ENCODE peak calls at places on chromosomes 1 and 21, in ten cellular contexts. One of them, this sample, is unnamed.

GRCh38 chr1:89200668-89201488 is 2.1 kb upstream of the GBP4 start:
- DNase-seq in cardiac fibroblast: peak
- DNase-seq in D341Med: no peak
- DNase-seq in C1 segment of cervical spinal cord: no peak
- DNase-seq in fibroblast of the conjunctiva: no peak
- DNase-seq in activated naive CD4-positive, alpha-beta T cell: no peak
- DNase-seq in cerebellar cortex: no peak
- DNase-seq in AG09309: no peak
- DNase-seq in T-helper 2 cell: no peak
- DNase-seq in ovary: no peak
- DNase-seq in this sample: no peak

GRCh38 chr21:39472211-39472610 is 20.4 kb downstream of the SH3BGR start:
- DNase-seq in cardiac fibroblast: no peak
- DNase-seq in D341Med: no peak
- DNase-seq in C1 segment of cervical spinal cord: no peak
- DNase-seq in fibroblast of the conjunctiva: no peak
- DNase-seq in activated naive CD4-positive, alpha-beta T cell: no peak
- DNase-seq in cerebellar cortex: no peak
- DNase-seq in AG09309: no peak
- DNase-seq in T-helper 2 cell: no peak
- DNase-seq in ovary: no peak
- DNase-seq in this sample: no peak

GRCh38 chr1:247330548-247331171 is 1.0 kb downstream of the ZNF496 start:
- DNase-seq in cardiac fibroblast: no peak
- DNase-seq in D341Med: no peak
- DNase-seq in C1 segment of cervical spinal cord: no peak
- DNase-seq in fibroblast of the conjunctiva: no peak
- DNase-seq in activated naive CD4-positive, alpha-beta T cell: no peak
- DNase-seq in cerebellar cortex: no peak
- DNase-seq in AG09309: no peak
- DNase-seq in T-helper 2 cell: no peak
- DNase-seq in ovary: no peak
- DNase-seq in this sample: no peak

GRCh38 chr1:14435368-14436023 is 163.0 kb upstream of the KAZN start:
- DNase-seq in cardiac fibroblast: no peak
- DNase-seq in D341Med: no peak
- DNase-seq in C1 segment of cervical spinal cord: no peak
- DNase-seq in fibroblast of the conjunctiva: no peak
- DNase-seq in activated naive CD4-positive, alpha-beta T cell: no peak
- DNase-seq in cerebellar cortex: no peak
- DNase-seq in AG09309: no peak
- DNase-seq in T-helper 2 cell: no peak
- DNase-seq in ovary: no peak
- DNase-seq in this sample: no peak

GRCh38 chr1:3186526-3186921 is 117.5 kb downstream of the PRDM16 start:
- DNase-seq in cardiac fibroblast: peak
- DNase-seq in D341Med: no peak
- DNase-seq in C1 segment of cervical spinal cord: no peak
- DNase-seq in fibroblast of the conjunctiva: peak
- DNase-seq in activated naive CD4-positive, alpha-beta T cell: no peak
- DNase-seq in cerebellar cortex: no peak
- DNase-seq in AG09309: no peak
- DNase-seq in T-helper 2 cell: no peak
- DNase-seq in ovary: peak
- DNase-seq in this sample: peak

GRCh38 chr21:38788275-38788911 is 17.3 kb upstream of the ETS2 start:
- DNase-seq in cardiac fibroblast: peak
- DNase-seq in D341Med: no peak
- DNase-seq in C1 segment of cervical spinal cord: no peak
- DNase-seq in fibroblast of the conjunctiva: no peak
- DNase-seq in activated naive CD4-positive, alpha-beta T cell: no peak
- DNase-seq in cerebellar cortex: no peak
- DNase-seq in AG09309: no peak
- DNase-seq in T-helper 2 cell: no peak
- DNase-seq in ovary: no peak
- DNase-seq in this sample: no peak

GRCh38 chr1:164914208-164914607 is 355.2 kb downstream of the PBX1 start:
- DNase-seq in cardiac fibroblast: peak
- DNase-seq in D341Med: no peak
- DNase-seq in C1 segment of cervical spinal cord: no peak
- DNase-seq in fibroblast of the conjunctiva: peak
- DNase-seq in activated naive CD4-positive, alpha-beta T cell: no peak
- DNase-seq in cerebellar cortex: no peak
- DNase-seq in AG09309: peak
- DNase-seq in T-helper 2 cell: no peak
- DNase-seq in ovary: no peak
- DNase-seq in this sample: no peak

GRCh38 chr1:201487742-201488141 is 18.8 kb upstream of the PHLDA3 start:
- DNase-seq in cardiac fibroblast: peak
- DNase-seq in D341Med: no peak
- DNase-seq in C1 segment of cervical spinal cord: no peak
- DNase-seq in fibroblast of the conjunctiva: no peak
- DNase-seq in activated naive CD4-positive, alpha-beta T cell: no peak
- DNase-seq in cerebellar cortex: no peak
- DNase-seq in AG09309: no peak
- DNase-seq in T-helper 2 cell: no peak
- DNase-seq in ovary: no peak
- DNase-seq in this sample: no peak

GRCh38 chr1:119141020-119141424 is 569 bp upstream of the WARS2 start:
- DNase-seq in cardiac fibroblast: peak
- DNase-seq in D341Med: no peak
- DNase-seq in C1 segment of cervical spinal cord: no peak
- DNase-seq in fibroblast of the conjunctiva: no peak
- DNase-seq in activated naive CD4-positive, alpha-beta T cell: peak
- DNase-seq in cerebellar cortex: peak
- DNase-seq in AG09309: no peak
- DNase-seq in T-helper 2 cell: peak
- DNase-seq in ovary: peak
- DNase-seq in this sample: no peak

GRCh38 chr1:211577826-211578639 is 928 bp downstream of the SLC30A1 start:
- DNase-seq in cardiac fibroblast: peak
- DNase-seq in D341Med: peak
- DNase-seq in C1 segment of cervical spinal cord: peak
- DNase-seq in fibroblast of the conjunctiva: no peak
- DNase-seq in activated naive CD4-positive, alpha-beta T cell: peak
- DNase-seq in cerebellar cortex: peak
- DNase-seq in AG09309: no peak
- DNase-seq in T-helper 2 cell: peak
- DNase-seq in ovary: peak
- DNase-seq in this sample: peak

GRCh38 chr21:25569711-25570110 is 37.6 kb downstream of the MRPL39 start:
- DNase-seq in cardiac fibroblast: no peak
- DNase-seq in D341Med: no peak
- DNase-seq in C1 segment of cervical spinal cord: no peak
- DNase-seq in fibroblast of the conjunctiva: no peak
- DNase-seq in activated naive CD4-positive, alpha-beta T cell: no peak
- DNase-seq in cerebellar cortex: no peak
- DNase-seq in AG09309: no peak
- DNase-seq in T-helper 2 cell: no peak
- DNase-seq in ovary: no peak
- DNase-seq in this sample: no peak

GRCh38 chr1:155934933-155935590 is 849 bp upstream of the KHDC4 start:
- DNase-seq in cardiac fibroblast: no peak
- DNase-seq in D341Med: peak
- DNase-seq in C1 segment of cervical spinal cord: no peak
- DNase-seq in fibroblast of the conjunctiva: no peak
- DNase-seq in activated naive CD4-positive, alpha-beta T cell: no peak
- DNase-seq in cerebellar cortex: peak
- DNase-seq in AG09309: no peak
- DNase-seq in T-helper 2 cell: no peak
- DNase-seq in ovary: no peak
- DNase-seq in this sample: no peak

GRCh38 chr1:87718241-87718950 is 389.7 kb downstream of the LMO4 start:
- DNase-seq in cardiac fibroblast: no peak
- DNase-seq in D341Med: no peak
- DNase-seq in C1 segment of cervical spinal cord: no peak
- DNase-seq in fibroblast of the conjunctiva: no peak
- DNase-seq in activated naive CD4-positive, alpha-beta T cell: no peak
- DNase-seq in cerebellar cortex: no peak
- DNase-seq in AG09309: no peak
- DNase-seq in T-helper 2 cell: no peak
- DNase-seq in ovary: no peak
- DNase-seq in this sample: no peak

GRCh38 chr1:102529446-102529845 is 532.7 kb upstream of the OLFM3 start:
- DNase-seq in cardiac fibroblast: no peak
- DNase-seq in D341Med: no peak
- DNase-seq in C1 segment of cervical spinal cord: no peak
- DNase-seq in fibroblast of the conjunctiva: no peak
- DNase-seq in activated naive CD4-positive, alpha-beta T cell: no peak
- DNase-seq in cerebellar cortex: no peak
- DNase-seq in AG09309: no peak
- DNase-seq in T-helper 2 cell: no peak
- DNase-seq in ovary: no peak
- DNase-seq in this sample: no peak

GRCh38 chr1:211610779-211611556 is 32.0 kb upstream of the SLC30A1 start:
- DNase-seq in cardiac fibroblast: peak
- DNase-seq in D341Med: no peak
- DNase-seq in C1 segment of cervical spinal cord: no peak
- DNase-seq in fibroblast of the conjunctiva: peak
- DNase-seq in activated naive CD4-positive, alpha-beta T cell: no peak
- DNase-seq in cerebellar cortex: peak
- DNase-seq in AG09309: no peak
- DNase-seq in T-helper 2 cell: no peak
- DNase-seq in ovary: peak
- DNase-seq in this sample: no peak

GRCh38 chr1:56081151-56081550 is 498.2 kb downstream of the PLPP3 start:
- DNase-seq in cardiac fibroblast: peak
- DNase-seq in D341Med: no peak
- DNase-seq in C1 segment of cervical spinal cord: no peak
- DNase-seq in fibroblast of the conjunctiva: no peak
- DNase-seq in activated naive CD4-positive, alpha-beta T cell: no peak
- DNase-seq in cerebellar cortex: no peak
- DNase-seq in AG09309: no peak
- DNase-seq in T-helper 2 cell: no peak
- DNase-seq in ovary: peak
- DNase-seq in this sample: no peak

GRCh38 chr1:85027242-85027983 is 20.9 kb downstream of the MCOLN3 start:
- DNase-seq in cardiac fibroblast: peak
- DNase-seq in D341Med: no peak
- DNase-seq in C1 segment of cervical spinal cord: no peak
- DNase-seq in fibroblast of the conjunctiva: no peak
- DNase-seq in activated naive CD4-positive, alpha-beta T cell: no peak
- DNase-seq in cerebellar cortex: no peak
- DNase-seq in AG09309: no peak
- DNase-seq in T-helper 2 cell: no peak
- DNase-seq in ovary: no peak
- DNase-seq in this sample: no peak

GRCh38 chr21:43608664-43609063 is 50.6 kb downstream of the HSF2BP start:
- DNase-seq in cardiac fibroblast: no peak
- DNase-seq in D341Med: no peak
- DNase-seq in C1 segment of cervical spinal cord: no peak
- DNase-seq in fibroblast of the conjunctiva: no peak
- DNase-seq in activated naive CD4-positive, alpha-beta T cell: no peak
- DNase-seq in cerebellar cortex: no peak
- DNase-seq in AG09309: no peak
- DNase-seq in T-helper 2 cell: no peak
- DNase-seq in ovary: no peak
- DNase-seq in this sample: no peak

GRCh38 chr1:68409426-68409825 is 40.3 kb downstream of the RPE65 start:
- DNase-seq in cardiac fibroblast: no peak
- DNase-seq in D341Med: no peak
- DNase-seq in C1 segment of cervical spinal cord: no peak
- DNase-seq in fibroblast of the conjunctiva: no peak
- DNase-seq in activated naive CD4-positive, alpha-beta T cell: no peak
- DNase-seq in cerebellar cortex: no peak
- DNase-seq in AG09309: peak
- DNase-seq in T-helper 2 cell: no peak
- DNase-seq in ovary: no peak
- DNase-seq in this sample: no peak

GRCh38 chr1:19209439-19209989 is 552 bp downstream of the UBR4 start:
- DNase-seq in cardiac fibroblast: peak
- DNase-seq in D341Med: peak
- DNase-seq in C1 segment of cervical spinal cord: no peak
- DNase-seq in fibroblast of the conjunctiva: peak
- DNase-seq in activated naive CD4-positive, alpha-beta T cell: no peak
- DNase-seq in cerebellar cortex: peak
- DNase-seq in AG09309: no peak
- DNase-seq in T-helper 2 cell: peak
- DNase-seq in ovary: peak
- DNase-seq in this sample: no peak

GRCh38 chr21:40531421-40531820 is 315.5 kb downstream of the DSCAM start:
- DNase-seq in cardiac fibroblast: no peak
- DNase-seq in D341Med: no peak
- DNase-seq in C1 segment of cervical spinal cord: no peak
- DNase-seq in fibroblast of the conjunctiva: no peak
- DNase-seq in activated naive CD4-positive, alpha-beta T cell: no peak
- DNase-seq in cerebellar cortex: no peak
- DNase-seq in AG09309: no peak
- DNase-seq in T-helper 2 cell: no peak
- DNase-seq in ovary: no peak
- DNase-seq in this sample: no peak

GRCh38 chr21:46081022-46081861 is 16.7 kb upstream of the COL6A2 start:
- DNase-seq in cardiac fibroblast: no peak
- DNase-seq in D341Med: peak
- DNase-seq in C1 segment of cervical spinal cord: no peak
- DNase-seq in fibroblast of the conjunctiva: no peak
- DNase-seq in activated naive CD4-positive, alpha-beta T cell: no peak
- DNase-seq in cerebellar cortex: no peak
- DNase-seq in AG09309: no peak
- DNase-seq in T-helper 2 cell: no peak
- DNase-seq in ovary: no peak
- DNase-seq in this sample: no peak

GRCh38 chr21:38843379-38843778 is 37.6 kb downstream of the ETS2 start:
- DNase-seq in cardiac fibroblast: no peak
- DNase-seq in D341Med: no peak
- DNase-seq in C1 segment of cervical spinal cord: no peak
- DNase-seq in fibroblast of the conjunctiva: no peak
- DNase-seq in activated naive CD4-positive, alpha-beta T cell: no peak
- DNase-seq in cerebellar cortex: no peak
- DNase-seq in AG09309: no peak
- DNase-seq in T-helper 2 cell: no peak
- DNase-seq in ovary: no peak
- DNase-seq in this sample: no peak

This sample was measured in caudate nucleus.